ENCODE peak calls at places on chromosome 14, in four cellular contexts. B, G, S and K are unnamed samples.

GRCh38 chr14:69945905-69946304 is 66.7 kb downstream of the SMOC1 start:
- DNase-seq in B (no peak), G (no peak), S (no peak), K (peak)

GRCh38 chr14:68703093-68703492 is 89.8 kb downstream of the ZFP36L1 start:
- DNase-seq in B (peak), G (no peak), S (no peak), K (no peak)

GRCh38 chr14:53090853-53091252 is 62.3 kb downstream of the DDHD1 start:
- DNase-seq in B (no peak), G (no peak), S (no peak), K (no peak)

GRCh38 chr14:64777461-64777860 is 73.2 kb downstream of the PLEKHG3 start:
- DNase-seq in B (no peak), G (no peak), S (no peak), K (no peak)

GRCh38 chr14:31933716-31934115 is 143.4 kb upstream of the ARHGAP5 start:
- DNase-seq in B (no peak), G (no peak), S (no peak), K (no peak)

GRCh38 chr14:34562776-34563150 is 23.3 kb upstream of the EAPP start:
- DNase-seq in B (no peak), G (no peak), S (no peak), K (no peak)

GRCh38 chr14:60656755-60657608 is 7.7 kb upstream of the SIX1 start:
- DNase-seq in B (peak), G (no peak), S (peak), K (no peak)

GRCh38 chr14:62143235-62143634 is 381.0 kb downstream of the SNAPC1 start:
- DNase-seq in B (peak), G (peak), S (no peak), K (peak)

GRCh38 chr14:68589447-68590232 is 203.2 kb downstream of the ZFP36L1 start:
- DNase-seq in B (peak), G (peak), S (peak), K (no peak)

GRCh38 chr14:95365401-95365800 is 45.7 kb upstream of the CLMN start:
- DNase-seq in B (no peak), G (no peak), S (no peak), K (no peak)

GRCh38 chr14:100732766-100733100 is 6.0 kb downstream of the DLK1 start:
- DNase-seq in B (no peak), G (no peak), S (no peak), K (no peak)

GRCh38 chr14:81517798-81518398 is 15.8 kb downstream of the SEL1L start:
- DNase-seq in B (peak), G (no peak), S (no peak), K (no peak)

GRCh38 chr14:42855159-42855558 is 1248.5 kb downstream of the LRFN5 start:
- DNase-seq in B (no peak), G (no peak), S (no peak), K (no peak)

GRCh38 chr14:86766469-86766868 is 1226.5 kb downstream of the GALC start:
- DNase-seq in B (no peak), G (no peak), S (no peak), K (no peak)

GRCh38 chr14:74362361-74362915 is 14.2 kb downstream of the VRTN start:
- DNase-seq in B (peak), G (peak), S (peak), K (peak)

GRCh38 chr14:32608880-32609279 is 279.8 kb downstream of the AKAP6 start:
- DNase-seq in B (no peak), G (no peak), S (no peak), K (peak)

GRCh38 chr14:92451245-92451644 is 62.3 kb upstream of the RIN3 start:
- DNase-seq in B (no peak), G (no peak), S (no peak), K (no peak)

GRCh38 chr14:61510736-61511557 is 184.4 kb upstream of the HIF1A start:
- DNase-seq in B (no peak), G (no peak), S (no peak), K (no peak)

GRCh38 chr14:61147898-61148549 is 133.1 kb downstream of the TMEM30B start:
- DNase-seq in B (peak), G (peak), S (peak), K (peak)

GRCh38 chr14:79044894-79045624 is 874.9 kb downstream of the NRXN3 start:
- DNase-seq in B (peak), G (peak), S (no peak), K (peak)

GRCh38 chr14:36525746-36526099 is 5.7 kb upstream of the NKX2-1 start:
- DNase-seq in B (no peak), G (no peak), S (no peak), K (no peak)

GRCh38 chr14:63543826-63544320 is 696 bp upstream of the PPP2R5E start:
- DNase-seq in B (no peak), G (no peak), S (no peak), K (no peak)

GRCh38 chr14:101836131-101836530 is 74.6 kb downstream of the PPP2R5C start:
- DNase-seq in B (peak), G (no peak), S (no peak), K (no peak)

GRCh38 chr14:23153891-23154796 is 29.3 kb downstream of the SLC7A8 start:
- DNase-seq in B (peak), G (no peak), S (peak), K (no peak)

GRCh38 chr14:61811882-61812346 is 49.7 kb downstream of the SNAPC1 start:
- DNase-seq in B (no peak), G (no peak), S (no peak), K (no peak)

GRCh38 chr14:104735830-104736642 is 12.0 kb downstream of the ADSS1 start:
- DNase-seq in B (peak), G (peak), S (peak), K (no peak)

GRCh38 chr14:66746316-66747006 is 238.5 kb downstream of the GPHN start:
- DNase-seq in B (peak), G (peak), S (peak), K (peak)

GRCh38 chr14:67491741-67492504 is 3.4 kb upstream of the TMEM229B start:
- DNase-seq in B (no peak), G (no peak), S (peak), K (no peak)

GRCh38 chr14:59343585-59343984 is 121.6 kb downstream of the GPR135 start:
- DNase-seq in B (no peak), G (no peak), S (peak), K (no peak)

GRCh38 chr14:55297611-55298323 is 26.5 kb downstream of the FBXO34 start:
- DNase-seq in B (no peak), G (no peak), S (no peak), K (no peak)
- TF ChIP-seq CTCF in B (no peak), G (no peak), S (no peak), K (no peak)

DNA sequence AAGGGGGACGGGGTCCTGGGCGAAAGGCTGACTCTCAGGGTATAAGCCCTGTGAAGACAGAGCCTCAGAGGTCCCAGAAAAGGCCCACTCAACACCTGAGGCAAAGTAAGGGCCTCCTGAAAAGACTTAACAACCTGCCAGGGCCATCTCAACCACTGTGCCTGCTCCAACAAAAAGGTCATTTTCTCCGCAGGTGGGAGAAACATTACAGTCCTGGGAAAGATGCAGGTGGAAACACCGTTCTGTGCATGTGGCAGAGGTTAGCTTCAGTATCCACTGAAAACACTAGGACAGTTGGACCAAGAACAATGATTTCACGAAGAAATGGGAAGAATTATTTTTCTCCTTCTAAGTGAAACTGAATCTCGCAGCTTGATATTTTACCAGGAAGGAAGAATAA is 50.9 kb downstream of the CCDC88C start:
- DNase-seq in B (no peak), G (no peak), S (no peak), K (no peak)
- H3K4me3 ChIP-seq in B (no peak), G (no peak), S (no peak), K (no peak)

GRCh38 chr14:58131386-58131785 is 20.6 kb downstream of the ARMH4 start:
- DNase-seq in B (no peak), G (peak), S (peak), K (no peak)
- TF ChIP-seq CTCF in B (no peak), G (no peak), S (no peak), K (no peak)

GRCh38 chr14:103108749-103109207 is 14.3 kb downstream of the EXOC3L4 start:
- DNase-seq in B (no peak), G (no peak), S (no peak), K (no peak)

GRCh38 chr14:103107941-103108748 is 13.6 kb downstream of the EXOC3L4 start:
- DNase-seq in B (no peak), G (no peak), S (no peak), K (no peak)

GRCh38 chr14:103110681-103111296 is 12.5 kb upstream of the TNFAIP2 start:
- DNase-seq in B (no peak), G (no peak), S (no peak), K (no peak)

GRCh38 chr14:103111297-103111981 is 11.8 kb upstream of the TNFAIP2 start:
- DNase-seq in B (no peak), G (no peak), S (no peak), K (no peak)

GRCh38 chr14:103109789-103110415 is 13.4 kb upstream of the TNFAIP2 start:
- DNase-seq in B (peak), G (no peak), S (peak), K (peak)
- H3K4me3 ChIP-seq in B (no peak), G (no peak), S (no peak), K (no peak)

GRCh38 chr14:39731912-39732311 is 299.7 kb upstream of the FBXO33 start:
- DNase-seq in B (no peak), G (no peak), S (no peak), K (no peak)
- TF ChIP-seq CTCF in B (no peak), G (no peak), S (no peak), K (no peak)

GRCh38 chr14:49478784-49479183 is 107.4 kb downstream of the RPS29 start:
- DNase-seq in B (no peak), G (no peak), S (no peak), K (no peak)
- H3K4me3 ChIP-seq in B (no peak), G (no peak), S (no peak), K (no peak)

DNA sequence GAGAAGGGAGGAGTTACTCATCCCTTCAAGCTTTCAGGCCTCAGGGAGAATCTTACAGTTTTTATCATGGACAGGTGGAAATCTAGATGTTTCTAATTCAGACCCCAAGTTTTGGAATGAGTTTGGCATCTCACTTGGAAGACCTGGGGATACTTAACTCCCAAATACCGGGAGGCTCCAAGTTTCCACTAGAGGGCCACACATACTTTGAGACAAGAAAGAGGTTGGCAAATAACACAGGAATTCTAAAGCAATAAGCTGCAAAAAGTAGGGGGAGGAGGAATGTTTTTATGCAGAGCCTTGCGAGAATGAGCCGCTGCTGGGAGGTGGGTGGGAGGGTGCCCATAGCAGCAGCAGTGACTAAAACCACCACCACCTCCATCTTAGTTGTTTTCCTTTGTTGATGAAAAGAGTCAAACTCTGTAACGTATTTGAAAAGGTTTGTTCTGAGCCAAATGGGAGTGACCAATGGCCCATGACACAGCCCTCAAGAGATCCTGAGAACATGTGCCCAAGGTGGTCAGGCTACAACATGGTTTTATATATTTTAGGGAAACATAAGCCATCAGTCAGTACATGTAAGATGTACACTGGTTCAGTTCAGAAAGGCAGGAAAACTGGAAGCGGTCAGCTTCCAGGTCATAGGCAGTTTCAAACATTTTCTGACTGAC is 34.2 kb upstream of the RNASE1 start:
- DNase-seq in B (peak), G (no peak), S (no peak), K (no peak)
- TF ChIP-seq CTCF in B (peak), G (peak), S (peak), K (peak)

DNA sequence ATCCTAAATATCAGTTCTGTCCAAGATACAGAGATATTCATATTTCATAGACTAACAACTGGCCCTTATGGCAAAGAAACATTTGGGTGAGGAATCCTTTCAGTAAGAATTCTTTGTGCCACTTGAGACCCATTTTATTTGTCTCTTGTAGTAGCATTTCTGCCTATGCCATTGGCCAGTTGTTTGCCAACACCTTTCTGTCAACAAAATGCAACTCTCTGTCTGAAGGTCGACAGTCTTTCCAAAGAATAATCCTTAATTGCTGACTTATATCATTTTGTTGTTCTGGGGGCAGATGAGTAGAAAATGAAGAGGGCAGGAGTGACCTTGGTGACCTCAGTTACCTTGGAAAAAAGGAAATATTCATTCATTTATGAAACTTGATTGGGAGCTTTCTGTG is 10.9 kb downstream of the IFT43 start:
- DNase-seq in B (no peak), G (no peak), S (no peak), K (no peak)
- H3K4me3 ChIP-seq in B (no peak), G (no peak), S (no peak), K (no peak)

DNA sequence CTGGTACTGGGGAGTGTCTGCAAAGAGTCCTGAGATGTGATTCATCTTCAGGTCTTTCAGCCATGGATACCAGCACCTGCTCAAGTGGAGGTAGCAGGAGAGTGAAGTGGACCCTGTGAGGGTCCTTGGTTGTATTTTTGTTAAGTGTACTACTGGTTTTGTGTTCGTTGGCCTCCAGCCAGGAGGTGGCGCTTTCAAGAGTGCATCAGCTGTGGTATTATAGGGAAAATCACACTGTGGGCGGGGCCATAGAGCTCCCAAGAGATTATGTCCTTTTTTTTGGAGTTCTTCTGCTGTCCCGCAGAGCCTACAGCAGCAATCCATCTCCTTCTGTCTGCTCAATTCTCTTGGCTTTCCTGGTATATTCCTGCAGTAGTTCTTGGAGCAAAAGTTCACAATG is 66.8 kb downstream of the SPATA7 start:
- DNase-seq in B (no peak), G (no peak), S (no peak), K (no peak)
- TF ChIP-seq CTCF in B (no peak), G (no peak), S (no peak), K (no peak)